ENCODE peak calls at places on chromosomes 12 and 14, in nine cellular contexts. K is heart left ventricle, Z is fibroblast of mammary gland, V is OCI-LY7, H is lower leg skin, O is upper lobe of right lung, A is GM23338, R is MM.1S, N is endothelial cell of umbilical vein. X is an unnamed sample.

GRCh38 chr12:15393037-15393436 is 70.7 kb downstream of the PTPRO start:
- DNase-seq in K (no peak), Z (no peak), V (no peak), H (no peak), O (no peak), A (no peak), R (no peak), N (no peak), X (no peak)

GRCh38 chr14:79280400-79280670 is 931.0 kb downstream of the DIO2 start:
- DNase-seq in K (no peak), Z (no peak), V (no peak), H (no peak), O (no peak), A (no peak), R (no peak), N (no peak), X (no peak)

GRCh38 chr14:22002860-22003284 is 329.3 kb upstream of the OR4E1 start:
- DNase-seq in K (no peak), Z (no peak), V (peak; percentile 31), H (no peak), O (no peak), A (peak; percentile 87), R (peak; percentile 61), N (no peak), X (no peak)

GRCh38 chr12:10159280-10159679 is 12.7 kb downstream of the OLR1 start:
- DNase-seq in K (no peak), Z (no peak), V (no peak), H (no peak), O (no peak), A (no peak), R (no peak), N (no peak), X (no peak)

GRCh38 chr12:49200882-49201594 is 12.2 kb upstream of the TUBA1A start:
- DNase-seq in K (no peak), Z (peak; percentile 90), V (peak; percentile 64), H (no peak), O (no peak), A (peak; percentile 72), R (no peak), N (peak; percentile 93), X (peak; percentile 94)

GRCh38 chr14:44699391-44699790 is 192.3 kb upstream of the FSCB start:
- DNase-seq in K (no peak), Z (no peak), V (no peak), H (no peak), O (no peak), A (no peak), R (no peak), N (no peak), X (no peak)

GRCh38 chr12:118102070-118102469 is 1.7 kb downstream of the VSIG10 start:
- DNase-seq in K (no peak), Z (no peak), V (no peak), H (no peak), O (no peak), A (no peak), R (no peak), N (no peak), X (no peak)

GRCh38 chr12:50314629-50315312 is 31.5 kb upstream of the LIMA1 start:
- DNase-seq in K (no peak), Z (peak; percentile 78), V (peak; percentile 50), H (peak; percentile 67), O (no peak), A (peak; percentile 80), R (no peak), N (peak; percentile 70), X (peak; percentile 89)

GRCh38 chr12:47071241-47071852 is 8.1 kb upstream of the PCED1B start:
- DNase-seq in K (no peak), Z (no peak), V (peak; percentile 37), H (no peak), O (no peak), A (peak; percentile 82), R (peak; percentile 29), N (no peak), X (no peak)

GRCh38 chr14:100203962-100204834 is 34.7 kb upstream of the YY1 start:
- DNase-seq in K (no peak), Z (no peak), V (no peak), H (no peak), O (no peak), A (no peak), R (no peak), N (no peak), X (peak; percentile 22)

GRCh38 chr12:122060069-122060468 is 18.5 kb upstream of the MLXIP start:
- DNase-seq in K (no peak), Z (no peak), V (no peak), H (no peak), O (no peak), A (no peak), R (no peak), N (peak; percentile 20), X (no peak)

GRCh38 chr12:46209165-46209564 is 59.7 kb downstream of the SLC38A1 start:
- DNase-seq in K (no peak), Z (peak; percentile 56), V (no peak), H (no peak), O (no peak), A (no peak), R (no peak), N (no peak), X (peak; percentile 20)

GRCh38 chr12:9757433-9758025 is 3.2 kb downstream of the CD69 start:
- DNase-seq in K (no peak), Z (no peak), V (no peak), H (no peak), O (no peak), A (no peak), R (no peak), N (no peak), X (no peak)

GRCh38 chr12:100128509-100128908 is 14.2 kb downstream of the BLTP3B start:
- DNase-seq in K (no peak), Z (peak; percentile 72), V (no peak), H (no peak), O (no peak), A (peak; percentile 82), R (no peak), N (peak; percentile 18), X (peak; percentile 57)

DNA sequence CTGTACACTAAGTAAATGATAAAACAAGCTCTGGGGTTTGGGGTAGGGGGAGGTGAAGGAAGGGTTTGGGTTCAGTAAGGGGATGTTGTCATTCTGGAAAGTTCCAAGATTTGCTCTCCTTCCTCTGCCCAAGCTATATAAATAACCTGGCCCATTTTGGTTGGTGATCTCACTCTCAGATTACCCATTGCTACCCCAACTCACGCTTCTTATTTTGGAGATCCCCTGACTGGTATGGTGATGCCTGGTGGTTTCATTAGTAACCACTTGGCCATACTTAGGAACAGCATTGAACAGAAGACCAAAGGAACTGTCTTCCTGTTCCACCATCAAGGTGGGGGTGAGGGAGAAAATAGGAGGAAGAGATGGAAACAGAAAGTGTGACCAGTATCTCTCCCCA is 259.6 kb upstream of the TBX3 start:
- DNase-seq in K (no peak), Z (no peak), V (no peak), H (no peak), O (no peak), A (no peak), R (no peak), N (no peak), X (no peak)
- H3K4me3 ChIP-seq in K (no peak overlapping the region), Z (no peak overlapping the region), V (no peak overlapping the region), H (no peak overlapping the region), O (no peak overlapping the region), A (no peak overlapping the region), R (no peak overlapping the region), N (no peak overlapping the region), X (no peak overlapping the region)

DNA sequence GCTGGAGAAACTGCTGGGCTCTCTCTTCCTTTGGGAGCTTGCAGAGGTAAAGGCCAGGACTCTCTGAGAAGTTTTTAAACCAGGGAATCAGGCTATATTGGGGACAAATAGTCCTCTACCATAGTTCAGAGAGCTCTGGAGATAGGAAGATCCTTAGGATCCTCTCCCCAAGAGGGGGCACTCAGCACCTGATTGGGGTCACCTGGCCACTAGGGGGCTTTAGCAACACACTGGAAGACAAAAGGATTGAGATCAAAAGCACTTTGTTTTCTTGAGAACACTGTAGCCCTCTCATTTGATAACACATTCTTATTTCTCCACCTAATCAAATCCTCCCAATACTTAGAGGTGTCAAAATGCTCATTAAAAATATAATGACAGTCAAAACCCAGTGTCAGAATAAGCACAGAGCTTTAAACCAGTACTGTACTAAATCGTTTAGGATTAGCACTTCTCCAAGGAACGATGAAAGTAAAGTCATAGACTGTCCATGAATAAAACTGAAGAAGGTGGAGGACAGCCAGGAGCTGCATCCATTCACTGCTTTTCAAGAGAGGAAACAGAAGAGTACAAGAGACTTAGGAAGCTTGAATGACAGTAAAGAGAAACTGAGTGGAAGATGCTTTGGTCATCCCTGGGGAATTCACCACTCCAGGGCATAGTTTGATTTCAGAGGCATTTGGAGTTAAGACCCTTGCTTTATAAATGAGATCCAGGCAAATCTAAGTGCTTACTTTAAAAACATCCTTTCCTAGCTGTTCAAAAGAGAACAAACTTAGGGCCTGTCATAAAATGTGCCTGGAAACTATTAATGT is 26.5 kb downstream of the BMP4 start:
- DNase-seq in K (no peak), Z (no peak), V (peak; percentile 50), H (no peak), O (no peak), A (peak; percentile 90), R (peak; percentile 35), N (no peak), X (no peak)
- TF ChIP-seq CTCF in K (peak; percentile 44), Z (peak; percentile 30), V (peak; percentile 84), H (no peak), O (peak; percentile 43), A (peak; percentile 89), R (peak; percentile 64), N (peak; percentile 17), X (peak; percentile 40)

GRCh38 chr12:54300732-54301427 is at the start of gene NFE2:
- DNase-seq in K (peak; percentile 62), Z (peak; percentile 63), V (no peak), H (peak; percentile 92), O (peak; percentile 83), A (peak; percentile 92), R (peak; percentile 37), N (no peak), X (peak; percentile 65)

GRCh38 chr12:54300267-54300731 is 516 bp downstream of the NFE2 start:
- DNase-seq in K (no peak), Z (no peak), V (no peak), H (peak; percentile 70), O (no peak), A (no peak), R (no peak), N (no peak), X (no peak)

GRCh38 chr12:54301428-54302045 is 722 bp upstream of the NFE2 start:
- DNase-seq in K (no peak), Z (no peak), V (no peak), H (no peak), O (no peak), A (peak; percentile 88), R (no peak), N (no peak), X (no peak)

GRCh38 chr12:54306925-54307731 is 6.3 kb upstream of the NFE2 start:
- DNase-seq in K (peak; percentile 87), Z (peak; percentile 57), V (no peak), H (peak; percentile 94), O (peak; percentile 97), A (peak; percentile 65), R (no peak), N (no peak), X (peak; percentile 90)

GRCh38 chr12:54304187-54304810 is 3.5 kb upstream of the NFE2 start:
- DNase-seq in K (peak; percentile 78), Z (no peak), V (peak; percentile 24), H (peak; percentile 95), O (peak; percentile 93), A (peak; percentile 49), R (no peak), N (no peak), X (peak; percentile 68)
- H3K4me3 ChIP-seq in K (no peak overlapping the region), Z (no peak overlapping the region), V (no peak overlapping the region), H (no peak overlapping the region), O (no peak overlapping the region), A (peak overlapping the region; percentile 40), R (no peak overlapping the region), N (no peak overlapping the region), X (no peak overlapping the region)

GRCh38 chr14:64952598-64953309 is 10.2 kb upstream of the GPX2 start:
- DNase-seq in K (no peak), Z (no peak), V (peak; percentile 18), H (peak; percentile 18), O (no peak), A (peak; percentile 64), R (no peak), N (no peak), X (no peak)
- TF ChIP-seq CTCF in K (no peak), Z (no peak), V (peak; percentile 31), H (no peak), O (no peak), A (peak; percentile 57), R (no peak), N (no peak), X (no peak)